ENCODE peak calls at places on chromosome 7, in ten cellular contexts. Z is naive thymus-derived CD4-positive, alpha-beta T cell; B is AG04450; J is CD4-positive, alpha-beta memory T cell; R is aorta; E is CD4-positive, alpha-beta T cell; V is cardiac muscle cell; W is endodermal cell; M is HCT116; F is uterus. Y is an unnamed sample. For H3K9me3, the result is how much of the 10 kb centered on the place peaks cover.

GRCh38 chr7:139913006-139913405 is 83.9 kb downstream of the TBXAS1 start:
- DNase-seq in Z (no peak), B (no peak), J (no peak), R (peak), E (no peak), V (no peak), W (no peak), M (no peak), F (no peak), Y (no peak)

GRCh38 chr7:107181172-107181571 is 12.4 kb downstream of the HBP1 start:
- DNase-seq in Z (no peak), B (no peak), J (no peak), R (no peak), E (no peak), V (no peak), W (no peak), M (no peak), F (no peak), Y (no peak)

GRCh38 chr7:109639561-109639960 is 1069.9 kb downstream of the DNAJB9 start:
- DNase-seq in Z (no peak), B (no peak), J (no peak), R (no peak), E (no peak), V (no peak), W (no peak), M (no peak), F (no peak), Y (no peak)

GRCh38 chr7:149871576-149871975 is 2.2 kb upstream of the ATP6V0E2 start:
- DNase-seq in Z (no peak), B (no peak), J (no peak), R (no peak), E (no peak), V (no peak), W (no peak), M (no peak), F (no peak), Y (no peak)

GRCh38 chr7:29639887-29640600 is 76.4 kb downstream of the PRR15 start:
- DNase-seq in Z (no peak), B (no peak), J (no peak), R (no peak), E (no peak), V (no peak), W (no peak), M (no peak), F (no peak), Y (no peak)

GRCh38 chr7:149826344-149827088 is 11.7 kb upstream of the ZNF862 start:
- DNase-seq in Z (no peak), B (no peak), J (no peak), R (peak), E (no peak), V (no peak), W (no peak), M (no peak), F (no peak), Y (no peak)

GRCh38 chr7:147803625-147804024 is 786.9 kb upstream of the C7orf33 start:
- DNase-seq in Z (no peak), B (no peak), J (no peak), R (no peak), E (no peak), V (no peak), W (peak), M (no peak), F (no peak), Y (no peak)

GRCh38 chr7:14639801-14640200 is 262.8 kb downstream of the DGKB start:
- DNase-seq in Z (no peak), B (no peak), J (no peak), R (no peak), E (no peak), V (no peak), W (no peak), M (no peak), F (no peak), Y (no peak)

GRCh38 chr7:151342811-151343210 is 1.2 kb downstream of the NUB1 start:
- DNase-seq in Z (no peak), B (no peak), J (no peak), R (no peak), E (no peak), V (no peak), W (no peak), M (no peak), F (no peak), Y (no peak)

GRCh38 chr7:149598721-149599308 is 101.2 kb upstream of the ZNF746 start:
- DNase-seq in Z (peak), B (no peak), J (no peak), R (no peak), E (no peak), V (peak), W (peak), M (peak), F (no peak), Y (no peak)

GRCh38 chr7:106167439-106168136 is 55.5 kb upstream of the SYPL1 start:
- DNase-seq in Z (no peak), B (no peak), J (no peak), R (no peak), E (no peak), V (no peak), W (no peak), M (no peak), F (no peak), Y (no peak)

GRCh38 chr7:98520356-98520932 is 96.6 kb upstream of the NPTX2 start:
- DNase-seq in Z (no peak), B (no peak), J (no peak), R (peak), E (no peak), V (no peak), W (peak), M (peak), F (no peak), Y (no peak)

GRCh38 chr7:7122701-7123281 is 59.6 kb upstream of the C1GALT1 start:
- DNase-seq in Z (no peak), B (no peak), J (no peak), R (no peak), E (no peak), V (no peak), W (no peak), M (no peak), F (no peak), Y (no peak)

GRCh38 chr7:98194672-98195457 is 16.4 kb upstream of the BHLHA15 start:
- DNase-seq in Z (no peak), B (no peak), J (no peak), R (no peak), E (no peak), V (no peak), W (no peak), M (no peak), F (no peak), Y (no peak)

GRCh38 chr7:108451296-108451848 is 4.9 kb downstream of the NRCAM start:
- DNase-seq in Z (no peak), B (no peak), J (no peak), R (no peak), E (no peak), V (no peak), W (no peak), M (no peak), F (no peak), Y (no peak)

GRCh38 chr7:69864283-69864682 is 266.0 kb downstream of the AUTS2 start:
- DNase-seq in Z (no peak), B (no peak), J (no peak), R (no peak), E (no peak), V (no peak), W (no peak), M (no peak), F (no peak), Y (no peak)

DNA sequence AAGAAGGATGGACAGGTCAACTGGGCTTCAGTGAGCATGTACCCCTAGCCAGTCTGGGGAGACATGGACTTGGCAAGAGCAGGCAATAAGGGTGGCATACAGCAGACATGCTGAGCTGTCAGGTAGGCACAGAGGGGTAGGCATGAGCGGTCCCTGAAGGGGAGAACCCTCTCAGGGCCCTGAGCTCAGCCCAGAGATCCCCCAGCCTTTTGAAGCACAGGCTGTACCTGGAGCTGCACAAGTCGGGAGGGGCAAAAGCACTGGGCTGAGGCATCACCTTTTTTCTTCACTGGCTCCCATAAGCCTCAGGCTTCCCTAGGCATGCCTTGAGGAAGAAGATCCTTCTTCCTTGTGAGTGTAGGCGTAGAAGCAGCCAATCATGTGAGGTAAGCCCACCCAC is 42.3 kb downstream of the ZNF727 start:
- DNase-seq in Z (no peak), B (no peak), J (no peak), R (peak), E (no peak), V (no peak), W (no peak), M (no peak), F (no peak), Y (no peak)
- H3K9me3 ChIP-seq in Z (under half), B (half or more), J (under half), R (under half), E (under half), V (under half), W (half or more), M (under half), F (under half), Y (under half)

GRCh38 chr7:158121441-158122045 is 466.1 kb downstream of the PTPRN2 start:
- DNase-seq in Z (no peak), B (no peak), J (no peak), R (peak), E (no peak), V (no peak), W (no peak), M (no peak), F (no peak), Y (no peak)
- H3K9me3 ChIP-seq in Z (under half), B (half or more), J (under half), R (under half), E (under half), V (under half), W (half or more), M (under half), F (under half), Y (under half)

DNA sequence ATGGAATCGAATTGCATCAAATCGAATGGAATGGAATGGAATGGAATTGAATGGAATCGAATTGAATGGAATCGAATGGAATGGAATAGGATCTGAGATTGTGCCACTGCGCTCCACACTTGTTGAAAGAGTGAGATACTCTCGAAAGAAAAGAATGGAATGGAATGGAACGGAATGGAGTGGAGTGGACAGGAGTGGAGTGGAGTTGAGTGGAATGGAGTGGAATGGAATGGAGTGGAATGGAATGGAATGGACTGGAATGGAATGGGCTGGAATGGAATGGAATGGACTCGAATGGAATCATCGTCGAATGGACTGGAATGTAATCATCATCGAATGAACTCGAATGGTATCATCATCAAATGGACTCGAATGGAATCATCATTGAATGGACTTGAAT is 38.0 kb downstream of the ZNF716 start:
- DNase-seq in Z (no peak), B (no peak), J (no peak), R (no peak), E (no peak), V (no peak), W (no peak), M (no peak), F (no peak), Y (no peak)
- H3K9me3 ChIP-seq in Z (under half), B (half or more), J (under half), R (under half), E (under half), V (under half), W (half or more), M (under half), F (under half), Y (under half)

GRCh38 chr7:63040336-63040735 is 958.3 kb upstream of the ZNF722 start:
- DNase-seq in Z (no peak), B (no peak), J (no peak), R (no peak), E (no peak), V (no peak), W (no peak), M (no peak), F (no peak), Y (no peak)
- H3K9me3 ChIP-seq in Z (under half), B (half or more), J (under half), R (under half), E (under half), V (under half), W (half or more), M (under half), F (under half), Y (under half)

DNA sequence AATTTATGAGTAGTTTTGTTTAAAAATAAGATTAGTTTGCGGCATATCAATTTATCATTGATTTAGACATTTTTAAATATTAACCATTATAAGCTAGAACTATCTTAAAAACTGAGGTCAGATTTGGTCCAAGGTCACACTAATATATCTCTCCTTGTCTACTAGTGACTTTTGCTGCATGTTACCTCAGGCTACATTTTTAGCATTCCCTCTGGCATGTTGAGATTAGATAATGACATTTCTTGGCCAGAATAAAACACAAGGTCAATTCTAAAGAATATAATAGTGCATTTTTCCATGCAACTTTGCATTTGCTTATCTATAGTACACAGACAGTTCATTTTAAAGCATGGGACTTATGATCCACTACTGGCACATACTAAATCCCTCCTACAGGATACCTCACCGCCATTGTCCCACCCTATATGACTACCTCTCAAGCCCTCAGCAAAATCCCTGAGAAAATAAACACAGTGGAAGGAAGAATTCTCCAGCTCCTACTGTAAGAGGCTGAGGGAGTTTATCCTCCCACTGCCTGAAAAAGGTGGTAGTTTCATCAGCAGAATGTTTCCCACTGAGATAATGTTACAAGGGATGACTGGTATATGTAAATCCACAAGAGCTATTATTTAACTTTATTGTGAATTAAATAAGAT is 816.4 kb downstream of the GRM8 start:
- DNase-seq in Z (no peak), B (no peak), J (no peak), R (no peak), E (no peak), V (peak), W (no peak), M (no peak), F (no peak), Y (no peak)
- H3K9me3 ChIP-seq in Z (under half), B (under half), J (under half), R (under half), E (under half), V (under half), W (under half), M (under half), F (under half), Y (under half)

GRCh38 chr7:158541330-158542010 is 46.2 kb downstream of the PTPRN2 start:
- DNase-seq in Z (no peak), B (no peak), J (no peak), R (no peak), E (peak), V (no peak), W (no peak), M (no peak), F (no peak), Y (no peak)
- H3K9me3 ChIP-seq in Z (under half), B (half or more), J (under half), R (under half), E (under half), V (under half), W (half or more), M (under half), F (under half), Y (under half)

GRCh38 chr7:41592794-41593193 is 110.1 kb downstream of the INHBA start:
- DNase-seq in Z (no peak), B (no peak), J (no peak), R (no peak), E (no peak), V (no peak), W (no peak), M (no peak), F (no peak), Y (no peak)
- H3K9me3 ChIP-seq in Z (under half), B (under half), J (under half), R (under half), E (under half), V (under half), W (under half), M (under half), F (under half), Y (under half)

DNA sequence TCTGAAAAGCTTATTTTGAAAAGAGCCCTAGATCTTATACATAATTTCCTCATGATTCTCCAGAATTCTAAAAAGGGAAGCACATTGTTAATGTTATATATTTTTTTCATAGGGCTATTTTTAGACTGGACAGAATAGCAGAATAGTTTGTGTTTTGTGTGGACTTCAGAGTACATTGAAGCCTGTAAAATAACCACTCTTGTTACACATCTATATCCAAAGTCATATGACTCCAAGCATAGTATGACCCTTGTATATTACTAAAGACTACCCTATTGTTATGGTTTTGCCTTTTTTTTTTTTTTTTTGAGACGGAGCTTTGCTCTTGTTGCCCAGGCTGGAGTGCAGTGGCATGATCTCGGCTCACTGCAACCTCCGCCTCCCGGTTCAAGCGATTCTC is 26.1 kb upstream of the FIS1 start:
- DNase-seq in Z (no peak), B (no peak), J (no peak), R (no peak), E (no peak), V (no peak), W (no peak), M (no peak), F (no peak), Y (no peak)
- H3K9me3 ChIP-seq in Z (under half), B (under half), J (under half), R (under half), E (under half), V (under half), W (under half), M (under half), F (under half), Y (under half)